ENCODE peak calls at places on chromosomes 12 and 14, in seven cellular contexts. K is Peyer's patch, I is HCT116, J is transverse colon, Y is A549, L is heart right ventricle, C is AG04450. G is an unnamed sample.

GRCh38 chr12:51275088-51275487 is 4.9 kb upstream of the SMAGP start:
- DNase-seq in C (no peak), L (no peak), Y (no peak), I (no peak), J (peak; percentile 67), K (no peak), G (no peak)

GRCh38 chr14:90534091-90534837 is 137.4 kb downstream of the CALM1 start:
- DNase-seq in K (no peak), C (no peak), Y (no peak), L (no peak), J (no peak), I (no peak), G (no peak)

GRCh38 chr14:33950320-33951182 is at the start of gene EGLN3:
- DNase-seq in I (peak; percentile 68), K (peak; percentile 25), J (peak; percentile 93), L (peak; percentile 90), Y (peak; percentile 75), C (peak; percentile 3), G (peak; percentile 95)

GRCh38 chr12:98758331-98758730 is 113.2 kb downstream of the APAF1 start:
- DNase-seq in L (no peak), Y (no peak), J (no peak), I (no peak), C (no peak), K (no peak), G (peak; percentile 72)

GRCh38 chr14:53355581-53356112 is 202.5 kb upstream of the DDHD1 start:
- DNase-seq in Y (peak; percentile 6), K (no peak), C (no peak), I (peak; percentile 39), L (no peak), J (no peak), G (no peak)

GRCh38 chr14:78790262-78790661 is 620.1 kb downstream of the NRXN3 start:
- DNase-seq in K (no peak), J (no peak), C (no peak), I (no peak), L (no peak), Y (no peak), G (no peak)

GRCh38 chr14:72801381-72801812 is 92.5 kb downstream of the DPF3 start:
- DNase-seq in Y (peak; percentile 36), C (peak; percentile 88), I (peak; percentile 50), J (no peak), L (no peak), K (no peak), G (no peak)

GRCh38 chr12:103838254-103838914 is 2.6 kb downstream of the NT5DC3 start:
- DNase-seq in J (no peak), C (no peak), Y (no peak), L (no peak), I (no peak), K (no peak), G (no peak)

GRCh38 chr14:54567224-54567633 is 301 bp downstream of the SAMD4A start:
- DNase-seq in I (no peak), L (peak; percentile 29), Y (no peak), J (peak; percentile 34), K (peak; percentile 41), C (no peak), G (no peak)

GRCh38 chr12:9740109-9740750 is 7.3 kb upstream of the CLECL1 start:
- DNase-seq in J (peak; percentile 24), L (no peak), I (no peak), K (peak; percentile 55), Y (no peak), C (no peak), G (no peak)

GRCh38 chr14:46091819-46092218 is 559.8 kb downstream of the RPL10L start:
- DNase-seq in C (no peak), K (no peak), J (no peak), Y (no peak), I (no peak), L (no peak), G (no peak)

GRCh38 chr14:90864741-90865140 is 48.5 kb upstream of the TTC7B start:
- DNase-seq in J (no peak), L (no peak), I (no peak), C (no peak), Y (no peak), K (no peak), G (no peak)

GRCh38 chr12:120706029-120706428 is 4.2 kb upstream of the UNC119B start:
- DNase-seq in J (no peak), L (no peak), C (no peak), Y (no peak), K (no peak), I (no peak), G (no peak)

GRCh38 chr14:63773504-63773903 is 45.6 kb upstream of the SGPP1 start:
- DNase-seq in J (no peak), K (no peak), Y (no peak), I (no peak), C (no peak), L (no peak), G (no peak)

GRCh38 chr12:78864483-78865296 is at the start of gene SYT1:
- DNase-seq in L (no peak), Y (peak; percentile 98), K (peak; percentile 20), C (peak; percentile 65), I (no peak), J (peak; percentile 25), G (no peak)

GRCh38 chr12:99605-100004 is 33.0 kb downstream of the IQSEC3 start:
- DNase-seq in Y (no peak), I (no peak), L (no peak), C (peak; percentile 20), J (no peak), K (no peak), G (peak; percentile 15)

GRCh38 chr14:74886001-74886400 is 4.3 kb downstream of the DLST start:
- DNase-seq in C (peak; percentile 92), K (no peak), J (no peak), L (no peak), I (no peak), Y (no peak), G (no peak)
- H3K27ac ChIP-seq in C (peak overlapping the region; percentile 96), K (no peak overlapping the region), J (peak overlapping the region; percentile 61), L (no peak overlapping the region), I (no peak overlapping the region), Y (no peak overlapping the region), G (peak overlapping the region; percentile 46)

GRCh38 chr14:93970589-93970966 is 5.8 kb downstream of the ASB2 start:
- DNase-seq in Y (peak; percentile 31), C (no peak), I (peak; percentile 33), L (no peak), K (peak; percentile 82), J (peak; percentile 66), G (no peak)
- TF ChIP-seq CTCF in Y (peak; percentile 46), C (peak; percentile 28), I (peak; percentile 47), L (peak; percentile 35), K (peak; percentile 15), J (peak; percentile 23), G (peak; percentile 23)

DNA sequence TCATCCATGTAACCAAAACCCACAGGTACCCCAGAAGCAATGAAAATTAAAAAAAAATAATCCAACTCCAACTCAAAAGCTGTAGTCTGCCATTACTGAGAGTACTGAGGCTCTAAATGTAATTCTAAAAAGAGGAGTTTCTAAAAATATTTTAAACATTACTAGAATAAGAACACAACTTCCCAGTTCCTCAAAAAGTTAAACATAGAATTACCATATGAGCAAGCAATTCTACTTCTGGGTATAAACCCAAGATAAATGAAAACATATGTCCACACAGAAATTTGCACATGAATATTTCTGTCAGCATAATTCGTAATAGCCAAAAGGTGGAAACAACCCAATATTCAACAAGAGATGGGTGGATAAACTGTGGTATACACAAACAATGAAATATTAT is 14.9 kb upstream of the NR2C1 start:
- DNase-seq in L (no peak), J (no peak), I (no peak), Y (no peak), K (no peak), C (no peak), G (no peak)
- H3K27ac ChIP-seq in L (no peak overlapping the region), J (no peak overlapping the region), I (no peak overlapping the region), Y (no peak overlapping the region), K (no peak overlapping the region), C (no peak overlapping the region), G (no peak overlapping the region)

DNA sequence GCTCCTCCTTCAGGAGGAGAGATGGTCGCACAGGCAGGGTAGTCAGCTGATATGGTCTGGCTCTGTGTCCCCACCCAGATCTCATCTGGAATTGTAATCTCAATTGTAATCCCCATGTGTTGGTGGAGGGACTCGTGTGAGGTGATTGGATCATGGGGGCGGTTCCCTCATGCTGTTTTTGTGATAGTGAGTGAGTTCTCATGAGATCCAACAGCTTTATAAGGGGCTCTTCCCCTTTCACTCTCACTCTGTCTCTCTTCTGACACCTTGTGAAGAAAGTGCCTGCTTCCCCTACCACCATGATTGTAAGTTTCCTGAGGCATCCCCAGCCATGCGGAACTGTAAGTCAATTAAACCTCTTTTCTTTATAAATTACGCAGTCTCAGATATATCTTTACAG is 218.9 kb upstream of the TMTC1 start:
- DNase-seq in I (no peak), C (no peak), L (no peak), Y (no peak), J (no peak), K (no peak), G (no peak)
- TF ChIP-seq CTCF in I (no peak), C (no peak), L (peak; percentile 14), Y (no peak), J (no peak), K (no peak), G (no peak)

GRCh38 chr12:15839682-15840081 is 42.5 kb upstream of the STRAP start:
- DNase-seq in I (no peak), L (no peak), C (no peak), K (no peak), Y (no peak), J (no peak), G (no peak)

GRCh38 chr12:15837141-15837781 is 44.9 kb upstream of the STRAP start:
- DNase-seq in K (no peak), C (no peak), Y (no peak), L (peak; percentile 9), J (no peak), I (no peak), G (no peak)

GRCh38 chr12:15838986-15839385 is 43.2 kb upstream of the STRAP start:
- DNase-seq in Y (no peak), J (no peak), I (no peak), C (no peak), K (no peak), L (no peak), G (no peak)

GRCh38 chr12:15846887-15847286 is 35.3 kb upstream of the STRAP start:
- DNase-seq in C (no peak), J (no peak), Y (no peak), L (peak; percentile 48), I (no peak), K (no peak), G (peak; percentile 29)

DNA sequence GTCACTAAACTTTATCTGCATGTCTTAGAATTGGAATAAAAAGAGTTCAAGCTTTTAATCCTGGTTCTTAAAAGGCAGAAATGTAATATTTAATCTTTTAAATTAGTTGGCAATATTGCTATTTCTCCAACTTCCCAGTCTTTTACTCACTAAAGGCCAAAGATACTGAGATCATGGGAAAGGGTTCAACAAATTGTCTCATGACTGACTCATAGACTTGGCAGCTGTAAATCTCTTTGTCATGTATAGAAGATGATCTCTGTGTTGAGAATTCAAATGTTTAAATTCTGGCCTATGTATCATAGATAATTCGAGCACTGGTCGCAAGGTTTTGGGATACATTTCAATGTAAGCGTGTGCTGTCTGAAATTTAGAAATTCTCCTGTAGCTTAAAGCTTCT is 40.1 kb upstream of the STRAP start:
- DNase-seq in C (peak; percentile 72), L (no peak), J (no peak), K (no peak), I (no peak), Y (no peak), G (no peak)
- H3K27ac ChIP-seq in C (peak overlapping the region; percentile 54), L (peak overlapping the region; percentile 23), J (no peak overlapping the region), K (no peak overlapping the region), I (no peak overlapping the region), Y (no peak overlapping the region), G (no peak overlapping the region)

G was measured in tibial artery.